ENCODE peak calls at places on chromosomes 13 and 19, in eight cellular contexts. X is KG1; U is stimulated activated CD4-positive, alpha-beta T cell treated with anti-CD3 and anti-CD28 coated beads, Interleukin-2, amount 100 ng/mL, for 24 hours; G is SIG-M5; N is epithelial cell of proximal tubule; H is HEK293T; F is T-helper 1 cell; T is SK-N-SH. B is an unnamed sample.

GRCh38 chr13:57632276-57633140 is 964 bp downstream of the PCDH17 start:
- DNase-seq in H (no peak), X (no peak), N (no peak), G (no peak), U (peak; percentile 1), F (no peak), T (peak; percentile 54), B (no peak)

GRCh38 chr13:26962671-26963070 is 202.1 kb upstream of the GPR12 start:
- DNase-seq in G (no peak), F (no peak), T (no peak), X (no peak), U (no peak), N (no peak), H (no peak), B (no peak)

GRCh38 chr19:3692141-3693029 is 7.9 kb downstream of the PIP5K1C start:
- DNase-seq in F (no peak), H (no peak), G (no peak), U (peak; percentile 65), N (no peak), X (no peak), T (peak; percentile 82), B (no peak)

GRCh38 chr13:85313761-85314503 is 485.3 kb downstream of the SLITRK6 start:
- DNase-seq in H (peak; percentile 40), F (no peak), G (no peak), N (no peak), X (no peak), T (peak; percentile 24), U (no peak), B (no peak)

GRCh38 chr13:23723463-23723862 is 153.3 kb downstream of the TNFRSF19 start:
- DNase-seq in N (no peak), T (no peak), H (no peak), F (no peak), U (no peak), X (no peak), G (no peak), B (no peak)

GRCh38 chr19:38059897-38060296 is 152.9 kb downstream of the SIPA1L3 start:
- DNase-seq in F (peak; percentile 52), T (no peak), G (no peak), X (no peak), U (peak; percentile 27), N (no peak), H (no peak), B (no peak)

GRCh38 chr13:37118002-37118401 is 12.5 kb upstream of the CSNK1A1L start:
- DNase-seq in F (no peak), H (no peak), X (no peak), U (no peak), N (no peak), G (no peak), T (no peak), B (no peak)

GRCh38 chr19:2675892-2676291 is 26.6 kb downstream of the GNG7 start:
- DNase-seq in U (no peak), F (no peak), T (no peak), G (no peak), X (no peak), N (no peak), H (no peak), B (no peak)

GRCh38 chr13:114013336-114013735 is 39.5 kb upstream of the C13orf46 start:
- DNase-seq in H (no peak), N (no peak), U (no peak), F (no peak), T (no peak), G (no peak), X (no peak), B (no peak)

GRCh38 chr19:38744298-38744681 is at the start of gene CAPN12:
- DNase-seq in H (no peak), T (no peak), N (no peak), F (no peak), X (no peak), G (no peak), U (no peak), B (no peak)

GRCh38 chr13:106416645-106417044 is 118.8 kb downstream of the EFNB2 start:
- DNase-seq in H (no peak), G (no peak), N (no peak), U (no peak), X (no peak), F (no peak), T (no peak), B (no peak)

GRCh38 chr19:49067554-49067953 is 2.9 kb upstream of the NTF4 start:
- DNase-seq in X (no peak), H (no peak), N (no peak), F (no peak), G (no peak), T (no peak), U (no peak), B (no peak)

GRCh38 chr19:6743714-6744380 is 4.4 kb downstream of the TRIP10 start:
- DNase-seq in G (no peak), N (no peak), X (no peak), F (no peak), T (no peak), U (no peak), H (no peak), B (no peak)

GRCh38 chr19:19403373-19403901 is 2.0 kb upstream of the GATAD2A start:
- DNase-seq in G (no peak), H (no peak), F (no peak), U (no peak), X (no peak), N (no peak), T (no peak), B (no peak)

GRCh38 chr19:1000095-1000494 is at the start of gene GRIN3B:
- DNase-seq in U (peak; percentile 80), N (no peak), T (peak; percentile 89), G (no peak), H (peak; percentile 83), X (peak; percentile 15), F (peak; percentile 62), B (no peak)